ENCODE peak calls at places on chromosomes 6 and 20, in six cellular contexts. A is breast epithelium, M is Peyer's patch, L is transverse colon, Q is spleen, E is testis. O is an unnamed sample.

GRCh38 chr6:87918461-87918941 is 129.1 kb upstream of the SPACA1 start:
- DNase-seq in A (no peak), M (no peak), L (no peak), Q (no peak), E (no peak), O (no peak)

GRCh38 chr6:170137911-170138910 is 152.7 kb downstream of the DLL1 start:
- DNase-seq in A (peak; percentile 47), M (peak; percentile 34), L (no peak), Q (peak; percentile 56), E (peak; percentile 12), O (no peak)

GRCh38 chr6:108732101-108732870 is 115.9 kb upstream of the ARMC2 start:
- DNase-seq in A (no peak), M (peak; percentile 84), L (peak; percentile 67), Q (no peak), E (no peak), O (no peak)

GRCh38 chr20:46657618-46658017 is 6.4 kb upstream of the SLC13A3 start:
- DNase-seq in A (no peak), M (no peak), L (no peak), Q (no peak), E (no peak), O (no peak)

GRCh38 chr6:14921170-14921569 is 324.7 kb upstream of the JARID2 start:
- DNase-seq in A (no peak), M (peak; percentile 73), L (peak; percentile 44), Q (peak; percentile 92), E (peak; percentile 44), O (no peak)

GRCh38 chr6:39377530-39377929 is 55.0 kb upstream of the KCNK16 start:
- DNase-seq in A (no peak), M (peak; percentile 56), L (peak; percentile 73), Q (no peak), E (peak; percentile 84), O (no peak)

GRCh38 chr6:2542858-2543218 is 207.9 kb downstream of the MYLK4 start:
- DNase-seq in A (no peak), M (no peak), L (peak; percentile 13), Q (no peak), E (no peak), O (no peak)

GRCh38 chr6:69827491-69827890 is 30.7 kb upstream of the LMBRD1 start:
- DNase-seq in A (no peak), M (no peak), L (no peak), Q (no peak), E (no peak), O (no peak)

GRCh38 chr6:108896111-108896661 is 48.0 kb downstream of the ARMC2 start:
- DNase-seq in A (no peak), M (no peak), L (no peak), Q (no peak), E (no peak), O (no peak)

GRCh38 chr20:20520776-20521175 is 152.9 kb downstream of the INSM1 start:
- DNase-seq in A (no peak), M (no peak), L (no peak), Q (no peak), E (no peak), O (no peak)

GRCh38 chr6:90169328-90169886 is 127.2 kb downstream of the BACH2 start:
- DNase-seq in A (no peak), M (no peak), L (no peak), Q (no peak), E (no peak), O (no peak)

GRCh38 chr6:87139236-87139635 is 16.1 kb upstream of the ZNF292 start:
- DNase-seq in A (no peak), M (peak; percentile 64), L (peak; percentile 17), Q (no peak), E (no peak), O (no peak)

GRCh38 chr6:32254761-32255211 is 30.9 kb upstream of the NOTCH4 start:
- DNase-seq in A (no peak), M (no peak), L (no peak), Q (no peak), E (peak; percentile 39), O (no peak)

GRCh38 chr20:23139524-23139923 is 53.4 kb upstream of the CD93 start:
- DNase-seq in A (no peak), M (peak; percentile 9), L (no peak), Q (no peak), E (no peak), O (no peak)

GRCh38 chr6:88490865-88491264 is 324.7 kb upstream of the CNR1 start:
- DNase-seq in A (no peak), M (no peak), L (no peak), Q (no peak), E (peak; percentile 33), O (no peak)

GRCh38 chr6:27786048-27786447 is 126.1 kb downstream of the OR2B2 start:
- DNase-seq in A (no peak), M (no peak), L (no peak), Q (no peak), E (no peak), O (no peak)

GRCh38 chr20:23161968-23162696 is 76.0 kb upstream of the CD93 start:
- DNase-seq in A (peak; percentile 67), M (peak; percentile 96), L (peak; percentile 93), Q (peak; percentile 90), E (peak; percentile 82), O (no peak)

GRCh38 chr6:158669145-158670035 is 19.5 kb downstream of the SYTL3 start:
- DNase-seq in A (no peak), M (no peak), L (no peak), Q (no peak), E (no peak), O (no peak)

GRCh38 chr6:27768556-27768955 is 143.6 kb downstream of the OR2B2 start:
- DNase-seq in A (no peak), M (no peak), L (no peak), Q (no peak), E (no peak), O (no peak)

GRCh38 chr6:42185597-42185996 is 9.2 kb downstream of the GUCA1B start:
- DNase-seq in A (no peak), M (no peak), L (no peak), Q (no peak), E (no peak), O (no peak)

GRCh38 chr20:5710551-5710950 is 39.6 kb upstream of the SHLD1 start:
- DNase-seq in A (no peak), M (no peak), L (no peak), Q (no peak), E (no peak), O (no peak)
- H3K4me3 ChIP-seq in A (no peak overlapping the region), M (no peak overlapping the region), L (no peak overlapping the region), Q (no peak overlapping the region), E (no peak overlapping the region), O (no peak overlapping the region)

GRCh38 chr6:6820688-6821238 is 232.2 kb downstream of the LY86 start:
- DNase-seq in A (peak; percentile 78), M (peak; percentile 82), L (peak; percentile 82), Q (no peak), E (no peak), O (no peak)

GRCh38 chr6:6821639-6822261 is 233.2 kb downstream of the LY86 start:
- DNase-seq in A (no peak), M (no peak), L (no peak), Q (no peak), E (no peak), O (no peak)

GRCh38 chr6:6815732-6816131 is 227.2 kb downstream of the LY86 start:
- DNase-seq in A (no peak), M (no peak), L (no peak), Q (no peak), E (no peak), O (no peak)

GRCh38 chr6:6816716-6817115 is 228.2 kb downstream of the LY86 start:
- DNase-seq in A (no peak), M (no peak), L (no peak), Q (no peak), E (no peak), O (no peak)

DNA sequence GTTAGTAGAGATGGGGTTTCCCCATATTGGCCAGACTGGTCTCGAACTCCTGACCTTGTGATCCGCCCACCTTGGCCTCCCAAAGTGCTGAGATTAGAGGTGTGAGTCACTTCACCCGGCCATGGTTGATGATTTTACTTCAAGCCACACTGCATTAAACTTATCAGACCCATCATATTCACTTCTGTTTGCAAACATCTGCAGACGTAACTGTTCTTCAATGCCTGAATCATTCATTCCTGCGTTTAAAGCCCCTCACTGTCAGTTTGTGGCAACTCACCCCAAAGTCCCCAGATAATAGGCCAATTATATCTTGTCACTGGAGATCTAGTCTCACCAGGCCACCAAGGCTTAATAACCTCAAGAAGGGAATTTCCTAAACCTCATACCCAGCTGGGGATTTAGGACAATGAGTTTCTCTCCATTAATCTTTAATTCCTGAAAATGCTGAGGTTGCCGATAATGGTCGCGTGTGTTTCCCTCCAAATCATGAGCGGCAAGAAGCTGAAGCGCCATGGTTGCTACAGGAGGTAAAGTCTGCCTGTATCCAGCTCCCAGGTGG is 229.6 kb downstream of the LY86 start:
- DNase-seq in A (no peak), M (no peak), L (no peak), Q (no peak), E (no peak), O (no peak)
- TF ChIP-seq CTCF in A (no peak), M (no peak), L (no peak), Q (no peak), E (no peak), O (no peak)

GRCh38 chr6:26240157-26240980 is 124.6 kb upstream of the BTN3A2 start:
- DNase-seq in A (peak; percentile 62), M (peak; percentile 81), L (peak; percentile 50), Q (peak; percentile 91), E (peak; percentile 90), O (no peak)
- TF ChIP-seq POLR2A in A (peak; percentile 48), M (peak; percentile 90), L (peak; percentile 92), Q (peak; percentile 76), E (peak; percentile 59), O (peak; percentile 44)

GRCh38 chr6:52310932-52311331 is 26.4 kb upstream of the MCM3 start:
- DNase-seq in A (no peak), M (no peak), L (no peak), Q (no peak), E (no peak), O (no peak)

GRCh38 chr6:52305948-52306767 is 21.6 kb upstream of the MCM3 start:
- DNase-seq in A (no peak), M (peak; percentile 62), L (no peak), Q (no peak), E (no peak), O (no peak)

GRCh38 chr6:52306972-52307849 is 22.7 kb upstream of the MCM3 start:
- DNase-seq in A (no peak), M (no peak), L (no peak), Q (peak; percentile 85), E (no peak), O (no peak)

GRCh38 chr6:52305385-52305784 is 20.8 kb upstream of the MCM3 start:
- DNase-seq in A (no peak), M (no peak), L (no peak), Q (no peak), E (no peak), O (no peak)

DNA sequence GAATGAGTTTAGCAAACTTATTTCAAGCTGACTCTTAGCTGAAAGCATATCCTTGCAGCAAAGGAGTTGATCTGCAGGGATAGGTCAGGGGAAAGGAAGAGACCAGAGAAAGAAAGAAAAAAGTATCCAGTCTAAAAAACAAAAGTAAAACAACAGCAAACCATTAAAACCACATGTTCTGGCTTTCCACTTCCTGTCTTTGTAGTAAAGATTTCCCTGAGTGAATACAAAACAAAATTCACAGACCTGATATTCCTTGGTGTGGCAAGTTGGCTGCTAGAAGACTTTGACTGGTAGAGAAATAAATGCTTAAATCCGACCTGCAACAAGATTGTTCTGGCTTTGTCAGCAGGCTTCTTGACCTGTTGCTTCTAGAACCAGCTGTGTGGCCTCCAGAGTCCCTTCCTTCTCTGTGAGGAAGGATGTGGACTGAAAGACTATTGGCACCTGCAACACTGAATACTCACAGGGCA is 23.4 kb upstream of the MCM3 start:
- DNase-seq in A (no peak), M (no peak), L (no peak), Q (no peak), E (no peak), O (no peak)
- H3K4me3 ChIP-seq in A (no peak overlapping the region), M (no peak overlapping the region), L (no peak overlapping the region), Q (no peak overlapping the region), E (no peak overlapping the region), O (no peak overlapping the region)